ENCODE peak calls at places on chromosome 15, in six cellular contexts. H is left ventricle myocardium inferior, E is astrocyte, Y is heart left ventricle, R is nephron progenitor cell, T is omental fat pad. F is an unnamed sample.

GRCh38 chr15:74199293-74199645 is 3.3 kb downstream of the STRA6 start:
- DNase-seq in H (no peak), R (no peak), T (no peak), E (no peak), Y (no peak), F (no peak)

GRCh38 chr15:70264014-70264492 is 166.3 kb upstream of the TLE3 start:
- DNase-seq in Y (no peak), T (no peak), E (peak), H (no peak), R (peak), F (no peak)

GRCh38 chr15:35005933-35006332 is 17.8 kb upstream of the ZNF770 start:
- DNase-seq in R (no peak), E (no peak), T (no peak), H (no peak), Y (no peak), F (no peak)

GRCh38 chr15:70099966-70100494 is 2.3 kb upstream of the TLE3 start:
- DNase-seq in T (no peak), E (no peak), H (no peak), R (no peak), Y (no peak), F (no peak)

GRCh38 chr15:52789601-52790165 is 453 bp downstream of the ONECUT1 start:
- DNase-seq in H (no peak), R (peak), Y (no peak), T (no peak), E (peak), F (no peak)

GRCh38 chr15:70094690-70095311 is 2.9 kb downstream of the TLE3 start:
- DNase-seq in E (no peak), T (no peak), R (no peak), Y (no peak), H (no peak), F (no peak)

GRCh38 chr15:40278026-40278425 is 4.8 kb downstream of the ANKRD63 start:
- DNase-seq in Y (no peak), E (no peak), T (no peak), R (no peak), H (no peak), F (no peak)

GRCh38 chr15:81575436-81576123 is 201.6 kb upstream of the TMC3 start:
- DNase-seq in H (no peak), E (no peak), Y (no peak), R (no peak), T (no peak), F (no peak)

DNA sequence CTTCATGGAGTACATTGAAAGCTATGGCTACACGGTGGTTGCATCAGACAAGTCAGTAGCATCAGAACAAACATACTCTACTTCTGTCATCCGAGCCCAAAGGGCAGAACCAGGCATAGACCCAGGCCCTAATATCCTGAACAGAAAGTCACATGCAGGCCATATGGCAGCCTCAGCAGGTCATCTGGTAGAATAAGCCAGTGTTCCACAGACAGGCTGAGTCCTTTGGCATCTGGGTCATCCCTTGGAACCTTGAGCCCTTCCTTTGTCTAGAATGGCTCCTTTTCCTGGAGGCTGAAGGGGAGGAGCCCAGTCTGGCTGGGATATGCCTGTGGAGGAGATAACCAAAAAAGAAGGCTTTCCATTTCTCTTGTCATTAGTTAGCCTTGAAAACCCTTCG is 29.2 kb downstream of the SEMA6D start:
- DNase-seq in T (no peak), R (no peak), Y (no peak), H (no peak), E (no peak), F (no peak)
- TF ChIP-seq CTCF in T (no peak), R (no peak), Y (no peak), H (no peak), E (no peak), F (no peak)

DNA sequence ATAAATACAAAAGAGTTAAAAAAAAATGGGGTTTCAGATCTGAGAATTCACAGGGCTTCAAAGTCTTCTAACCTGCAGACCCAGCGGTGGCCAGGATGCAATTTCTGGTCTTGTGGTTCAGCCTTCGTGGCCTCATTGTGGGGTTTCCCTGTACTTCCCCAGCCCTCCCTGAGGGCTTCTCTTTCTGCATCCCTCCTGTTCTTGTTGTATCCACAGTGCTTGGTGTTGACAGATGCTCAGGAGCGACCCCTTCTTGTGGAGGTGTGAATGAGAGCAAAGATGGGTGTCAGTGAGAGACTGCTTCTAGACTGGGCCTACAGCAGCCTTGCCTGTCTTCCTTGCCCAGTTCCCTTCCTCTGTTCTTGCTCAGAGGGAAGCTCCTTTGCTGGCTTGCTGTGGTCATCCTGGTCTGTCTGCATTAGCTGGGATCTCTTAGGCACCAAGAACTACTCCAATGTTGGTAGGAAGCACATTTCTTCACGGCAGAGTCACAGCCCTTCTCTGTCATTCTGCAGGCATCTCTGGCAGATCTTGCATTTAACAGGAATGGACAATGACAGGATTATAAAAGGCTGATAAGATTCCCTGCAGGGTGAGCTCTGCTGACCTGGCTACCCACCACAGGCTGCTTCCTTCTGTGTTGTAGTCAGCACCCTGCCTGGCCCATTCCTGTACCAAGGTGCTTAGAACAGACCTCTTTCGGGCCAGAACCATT is 317.8 kb upstream of the C2CD4B start:
- DNase-seq in E (peak), Y (no peak), T (no peak), R (peak), H (no peak), F (peak)
- TF ChIP-seq CTCF in E (no peak), Y (peak), T (no peak), R (peak), H (no peak), F (no peak)

GRCh38 chr15:43226436-43227305 is 5.9 kb upstream of the EPB42 start:
- DNase-seq in H (no peak), Y (no peak), R (no peak), E (no peak), T (no peak), F (no peak)

GRCh38 chr15:43232289-43232874 is 11.6 kb upstream of the EPB42 start:
- DNase-seq in T (no peak), E (no peak), H (no peak), R (no peak), Y (no peak), F (no peak)

GRCh38 chr15:43229977-43230376 is 9.2 kb upstream of the EPB42 start:
- DNase-seq in E (no peak), Y (no peak), R (no peak), H (no peak), T (no peak), F (no peak)

GRCh38 chr15:43235536-43235935 is 14.7 kb upstream of the EPB42 start:
- DNase-seq in E (no peak), T (no peak), R (no peak), H (no peak), Y (no peak), F (no peak)

GRCh38 chr15:43230640-43231115 is 9.9 kb upstream of the EPB42 start:
- DNase-seq in R (no peak), T (no peak), E (no peak), Y (no peak), H (no peak), F (no peak)
- TF ChIP-seq CTCF in R (no peak), T (no peak), E (no peak), Y (no peak), H (no peak), F (no peak)

DNA sequence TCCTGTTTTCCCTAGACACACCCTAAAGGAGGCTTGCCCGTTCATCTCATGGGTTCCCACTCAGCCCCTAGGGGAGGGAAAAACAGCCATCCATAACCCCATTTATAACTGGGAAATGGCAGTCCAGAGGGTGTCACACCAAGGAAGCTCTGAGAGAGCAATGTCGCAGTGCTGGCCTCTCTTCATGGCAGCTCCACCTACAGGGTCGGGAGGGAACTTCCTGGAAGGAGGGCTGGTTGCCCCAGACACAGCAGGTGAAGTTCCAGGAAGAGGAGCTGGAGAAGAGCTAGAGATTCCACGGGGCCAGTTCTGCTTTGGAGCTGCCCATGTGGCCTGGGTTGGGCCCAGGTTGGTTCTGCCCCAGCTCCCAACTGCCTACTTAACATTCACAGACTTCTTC is 22.3 kb upstream of the LINGO1 start:
- DNase-seq in T (no peak), Y (peak), H (no peak), E (no peak), R (peak), F (no peak)
- TF ChIP-seq CTCF in T (no peak), Y (peak), H (peak), E (no peak), R (peak), F (no peak)

DNA sequence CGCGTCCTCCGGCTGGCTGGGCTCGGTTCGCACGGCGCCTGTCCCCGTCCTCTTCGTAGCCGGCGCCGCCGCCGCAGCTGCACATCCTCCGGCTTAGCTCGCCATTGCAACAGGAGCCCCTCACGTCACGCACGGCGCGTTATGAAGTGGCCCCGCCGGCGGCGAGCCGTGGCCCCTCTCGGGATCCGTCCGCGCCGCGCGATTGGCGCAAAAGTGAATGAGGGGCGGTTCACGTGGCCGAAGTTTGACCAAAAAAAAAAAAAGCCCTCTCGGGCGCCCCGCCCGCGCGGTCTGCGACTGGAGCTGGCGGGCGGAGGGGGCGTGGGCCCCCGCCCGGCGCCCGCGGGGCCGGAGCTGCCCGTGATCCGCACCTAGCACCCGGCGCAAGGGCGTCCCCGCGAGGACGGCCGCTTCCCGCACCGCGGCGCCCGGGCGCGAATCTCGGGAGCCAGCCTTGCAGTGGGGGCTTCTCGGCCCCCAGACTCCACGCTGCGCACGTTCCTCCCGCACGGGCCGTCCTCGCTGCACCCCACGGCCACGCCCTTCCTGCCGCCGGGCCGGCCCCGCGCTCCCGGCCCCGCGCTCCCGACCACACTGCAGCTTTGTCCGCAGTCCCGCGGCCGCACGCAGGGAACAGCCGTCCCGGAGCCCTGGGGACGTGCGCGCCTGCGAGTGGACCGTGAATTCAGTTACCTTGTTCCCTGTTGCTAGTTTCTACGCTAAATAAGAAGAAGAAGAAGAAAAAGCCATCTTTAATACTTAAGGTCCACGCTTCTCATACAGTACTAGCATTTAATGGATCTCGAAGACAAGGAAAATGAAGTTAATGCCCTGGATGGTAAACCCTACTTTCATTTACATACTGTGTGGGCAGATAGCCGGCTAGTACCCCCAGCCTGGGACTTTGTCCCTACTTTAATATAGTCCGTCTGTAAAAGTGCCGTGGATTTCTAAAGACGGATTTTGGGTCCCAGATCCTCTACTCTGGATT is at the start of gene CHSY1:
- DNase-seq in H (peak), Y (peak), R (peak), E (peak), T (peak), F (peak)
- TF ChIP-seq CTCF in H (peak), Y (peak), R (no peak), E (no peak), T (no peak), F (no peak)

DNA sequence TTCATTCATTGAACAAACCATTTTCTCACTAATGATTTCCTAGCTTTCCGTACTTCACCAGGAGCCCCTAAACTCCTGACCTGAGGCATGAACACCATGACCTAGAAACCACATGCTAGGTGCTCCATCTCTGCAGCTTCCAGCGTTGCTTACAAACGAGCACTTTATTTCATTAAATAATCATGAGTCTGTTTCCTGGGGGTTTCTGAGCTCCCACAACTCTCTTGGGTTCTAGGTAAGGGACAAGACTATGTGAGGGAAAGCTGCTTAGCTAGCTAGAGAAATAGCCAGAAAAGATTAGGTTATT is 1.3 kb downstream of the MAP2K1 start:
- DNase-seq in Y (no peak), R (no peak), H (no peak), T (no peak), E (no peak), F (no peak)
- TF ChIP-seq CTCF in Y (no peak), R (peak), H (no peak), T (no peak), E (no peak), F (no peak)